ENCODE peak calls at places on chromosomes 12 and 14, in eight cellular contexts. Z is transverse colon, F is prostate gland, T is ovary, I is K562, P is NB4, Y is stomach, Q is uterus. M is an unnamed sample.

GRCh38 chr12:124525455-124525854 is 42.0 kb downstream of the NCOR2 start:
- DNase-seq in Z (no peak), F (no peak), T (peak), I (no peak), P (no peak), Y (no peak), Q (no peak), M (no peak)

GRCh38 chr12:25682421-25682820 is 129.3 kb upstream of the LMNTD1 start:
- DNase-seq in Z (no peak), F (no peak), T (no peak), I (no peak), P (no peak), Y (no peak), Q (no peak), M (no peak)

GRCh38 chr12:40684986-40685385 is 7.3 kb upstream of the CNTN1 start:
- DNase-seq in Z (no peak), F (no peak), T (no peak), I (no peak), P (no peak), Y (no peak), Q (no peak), M (no peak)

GRCh38 chr12:33945438-33945784 is 76.9 kb upstream of the ALG10 start:
- DNase-seq in Z (no peak), F (no peak), T (no peak), I (no peak), P (no peak), Y (no peak), Q (no peak), M (no peak)

GRCh38 chr14:100399052-100399849 is 76.1 kb downstream of the SLC25A47 start:
- DNase-seq in Z (no peak), F (no peak), T (no peak), I (no peak), P (no peak), Y (no peak), Q (no peak), M (no peak)

GRCh38 chr12:32893458-32893857 is 3.1 kb downstream of the PKP2 start:
- DNase-seq in Z (no peak), F (no peak), T (no peak), I (no peak), P (no peak), Y (no peak), Q (no peak), M (no peak)

GRCh38 chr14:72589652-72590051 is 304.2 kb downstream of the DPF3 start:
- DNase-seq in Z (no peak), F (no peak), T (no peak), I (no peak), P (no peak), Y (no peak), Q (no peak), M (no peak)

GRCh38 chr12:30794591-30795409 is 40.0 kb upstream of the CAPRIN2 start:
- DNase-seq in Z (no peak), F (no peak), T (no peak), I (no peak), P (peak), Y (no peak), Q (no peak), M (no peak)

GRCh38 chr12:31519525-31519924 is 71.4 kb downstream of the DENND5B start:
- DNase-seq in Z (no peak), F (no peak), T (no peak), I (no peak), P (no peak), Y (no peak), Q (no peak), M (no peak)

GRCh38 chr14:89399594-89400068 is 17.4 kb downstream of the FOXN3 start:
- DNase-seq in Z (no peak), F (no peak), T (no peak), I (no peak), P (no peak), Y (no peak), Q (no peak), M (no peak)

GRCh38 chr12:5745251-5745888 is 199.7 kb downstream of the ANO2 start:
- DNase-seq in Z (peak), F (peak), T (no peak), I (peak), P (peak), Y (peak), Q (no peak), M (peak)

GRCh38 chr12:20561886-20562285 is 133.2 kb upstream of the SLCO1C1 start:
- DNase-seq in Z (no peak), F (no peak), T (no peak), I (no peak), P (no peak), Y (no peak), Q (no peak), M (no peak)

DNA sequence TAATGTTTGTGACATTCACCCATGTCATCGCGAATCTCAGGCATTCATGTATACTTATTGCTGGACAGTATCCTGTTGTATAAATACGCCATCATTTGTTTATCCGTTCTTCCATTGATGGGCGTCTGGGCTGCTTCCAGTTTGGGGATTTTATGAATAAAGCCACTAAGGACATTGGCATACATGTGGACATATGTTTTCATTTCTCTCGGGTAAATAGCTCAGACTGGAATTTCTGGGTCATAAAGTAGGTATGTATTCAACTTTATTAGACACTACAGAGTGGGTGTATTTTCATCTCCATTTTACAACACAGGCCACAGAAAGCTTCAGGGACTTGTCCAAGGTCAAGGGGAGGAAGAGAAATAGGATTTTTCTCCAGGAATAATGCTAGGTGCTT is 48.9 kb downstream of the HRK start:
- DNase-seq in Z (no peak), F (peak), T (no peak), I (no peak), P (no peak), Y (no peak), Q (no peak), M (no peak)
- TF ChIP-seq POLR2A in Z (no peak), F (no peak), T (no peak), I (no peak), P (no peak), Y (no peak), Q (no peak), M (no peak)

DNA sequence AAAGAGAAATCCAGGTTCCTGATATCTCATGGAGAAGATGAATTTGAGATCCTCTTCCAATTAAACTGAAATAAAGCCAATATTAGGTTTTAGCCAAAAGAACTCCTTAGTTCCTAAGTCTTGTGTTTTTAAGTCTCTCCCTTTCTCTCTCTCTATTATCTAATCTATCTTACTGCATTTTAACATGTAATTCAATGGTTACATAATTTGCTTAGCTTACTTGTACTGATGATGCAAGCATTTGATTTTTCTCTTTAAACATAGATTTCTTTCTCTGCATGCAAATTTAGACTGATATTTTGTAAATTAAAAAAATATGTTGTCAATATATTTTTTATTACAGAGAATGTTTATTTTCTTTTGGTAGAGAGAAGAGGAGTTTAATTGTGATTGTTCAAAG is 78.2 kb downstream of the MIPOL1 start:
- DNase-seq in Z (no peak), F (no peak), T (no peak), I (no peak), P (no peak), Y (no peak), Q (no peak), M (no peak)
- H3K4me3 ChIP-seq in Z (no peak), F (no peak), T (no peak), I (no peak), P (no peak), Y (no peak), Q (no peak), M (no peak)

GRCh38 chr12:11834925-11835324 is 185.5 kb downstream of the ETV6 start:
- DNase-seq in Z (no peak), F (no peak), T (no peak), I (no peak), P (no peak), Y (no peak), Q (no peak), M (no peak)

GRCh38 chr12:11838403-11838802 is 188.9 kb downstream of the ETV6 start:
- DNase-seq in Z (no peak), F (no peak), T (no peak), I (no peak), P (no peak), Y (no peak), Q (no peak), M (no peak)

GRCh38 chr12:11837318-11837934 is 188.0 kb downstream of the ETV6 start:
- DNase-seq in Z (no peak), F (peak), T (no peak), I (no peak), P (no peak), Y (no peak), Q (no peak), M (no peak)

GRCh38 chr12:11836964-11837286 is 187.5 kb downstream of the ETV6 start:
- DNase-seq in Z (no peak), F (no peak), T (no peak), I (no peak), P (no peak), Y (no peak), Q (no peak), M (no peak)

DNA sequence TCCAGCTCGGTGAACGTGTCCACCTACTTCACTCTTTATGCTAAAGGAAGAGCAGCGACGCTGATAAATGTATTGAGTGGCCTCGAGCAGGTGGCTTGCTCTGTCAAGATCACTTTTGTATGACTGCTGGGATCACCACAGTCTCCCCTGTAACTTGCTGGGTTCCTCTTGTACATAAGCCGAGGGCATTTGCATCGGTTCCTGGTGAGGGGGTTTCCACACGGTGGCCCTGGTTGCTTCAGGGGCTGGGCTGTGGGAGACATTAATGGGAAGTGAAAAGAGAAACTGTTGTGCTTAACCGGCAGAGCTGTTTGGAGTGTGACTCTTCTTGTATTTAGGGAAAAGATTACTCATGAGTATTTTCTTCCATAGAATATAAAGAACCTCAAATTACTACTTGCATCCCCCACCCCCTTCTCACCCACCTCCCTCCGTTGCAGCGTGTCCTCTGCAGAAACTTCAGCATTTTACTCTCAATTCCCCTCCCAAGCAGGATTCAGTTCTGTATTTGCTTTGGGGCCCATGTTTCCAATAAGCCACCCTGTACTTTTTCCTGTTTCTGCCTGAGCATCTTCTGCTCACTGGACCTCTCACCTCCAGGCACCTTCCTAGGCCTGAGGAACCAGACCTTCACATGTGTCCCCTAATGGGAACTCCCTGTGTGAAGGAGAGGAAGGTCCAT is 186.9 kb downstream of the ETV6 start:
- DNase-seq in Z (peak), F (no peak), T (no peak), I (no peak), P (peak), Y (peak), Q (no peak), M (peak)
- TF ChIP-seq POLR2A in Z (no peak), F (no peak), T (no peak), I (no peak), P (no peak), Y (no peak), Q (no peak), M (no peak)

GRCh38 chr12:110917961-110918360 is 2.4 kb downstream of the MYL2 start:
- DNase-seq in Z (no peak), F (no peak), T (no peak), I (no peak), P (no peak), Y (no peak), Q (no peak), M (no peak)
- H3K4me3 ChIP-seq in Z (no peak), F (no peak), T (no peak), I (no peak), P (no peak), Y (no peak), Q (no peak), M (no peak)

DNA sequence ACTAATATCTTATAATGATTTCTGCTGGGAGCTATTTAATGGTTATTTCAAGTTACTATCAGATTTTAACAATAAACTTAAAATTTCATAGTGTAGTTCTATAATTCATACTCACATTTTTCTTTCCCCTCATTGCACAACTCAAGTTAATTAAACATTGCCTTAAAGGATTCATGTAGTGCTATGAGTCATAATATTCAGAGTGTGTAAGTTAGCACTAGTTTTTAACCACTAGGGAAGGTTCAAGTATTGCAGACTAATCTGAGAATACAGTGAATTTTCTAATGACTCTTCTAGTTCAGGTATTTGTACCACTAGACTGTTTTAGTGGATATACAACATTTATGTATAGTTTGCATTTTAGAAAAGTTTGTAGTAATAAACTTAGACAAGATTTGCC is 49.9 kb downstream of the FOXA1 start:
- DNase-seq in Z (no peak), F (no peak), T (no peak), I (no peak), P (no peak), Y (no peak), Q (no peak), M (no peak)
- TF ChIP-seq POLR2A in Z (no peak), F (no peak), T (no peak), I (no peak), P (no peak), Y (no peak), Q (no peak), M (no peak)

DNA sequence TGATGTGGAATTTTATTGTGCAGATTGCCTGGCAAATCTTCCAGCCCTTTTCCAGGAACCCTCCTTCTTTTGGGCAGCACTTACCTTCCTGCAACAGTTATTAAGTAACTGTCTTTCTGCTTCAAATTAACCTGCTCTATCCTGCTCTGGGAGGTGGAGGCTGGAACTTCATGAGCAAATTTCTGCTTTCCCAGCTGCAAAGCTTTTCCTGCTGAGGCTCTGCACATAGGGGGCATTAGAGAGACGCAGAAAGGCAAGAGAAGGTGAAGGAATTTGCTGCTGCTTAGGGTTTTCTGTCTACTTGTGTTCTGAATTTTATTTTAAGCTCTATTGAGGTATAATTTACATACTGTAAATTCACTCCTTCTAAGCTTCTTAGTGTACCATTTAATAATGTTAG is 259.2 kb downstream of the PCNX1 start:
- DNase-seq in Z (peak), F (no peak), T (no peak), I (no peak), P (peak), Y (no peak), Q (no peak), M (peak)
- H3K4me3 ChIP-seq in Z (no peak), F (no peak), T (no peak), I (no peak), P (no peak), Y (no peak), Q (no peak), M (no peak)

GRCh38 chr14:54330876-54331275 is 65.9 kb upstream of the CDKN3 start:
- DNase-seq in Z (no peak), F (no peak), T (no peak), I (no peak), P (no peak), Y (no peak), Q (no peak), M (no peak)
- TF ChIP-seq POLR2A in Z (no peak), F (no peak), T (no peak), I (no peak), P (no peak), Y (no peak), Q (no peak), M (no peak)

GRCh38 chr14:93410021-93410420 is 20.7 kb upstream of the UNC79 start:
- DNase-seq in Z (no peak), F (no peak), T (no peak), I (no peak), P (no peak), Y (no peak), Q (no peak), M (no peak)

DNA sequence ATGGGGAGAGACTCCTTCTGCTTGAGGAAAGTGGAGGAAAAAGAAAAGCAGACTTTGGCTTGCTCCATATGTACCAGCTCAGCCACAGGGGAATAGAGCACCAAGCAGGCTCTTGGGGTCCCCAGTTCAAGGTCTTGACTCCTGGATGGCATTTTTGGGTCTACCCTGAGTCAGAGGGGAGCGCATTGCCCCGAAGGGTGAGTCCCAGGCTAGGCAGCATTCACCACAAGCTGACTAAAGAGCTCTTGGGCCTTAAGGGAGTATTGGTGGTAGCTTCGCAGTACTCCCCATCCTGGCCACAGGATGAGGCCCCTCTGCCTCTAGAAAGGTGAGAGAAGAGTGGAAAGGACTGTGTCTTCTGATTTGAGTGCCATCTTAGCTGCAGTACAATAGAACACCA is 19.8 kb upstream of the UNC79 start:
- DNase-seq in Z (no peak), F (no peak), T (no peak), I (no peak), P (no peak), Y (no peak), Q (no peak), M (no peak)
- H3K4me3 ChIP-seq in Z (no peak), F (no peak), T (no peak), I (no peak), P (no peak), Y (no peak), Q (no peak), M (no peak)

GRCh38 chr14:85528080-85528881 is 1.7 kb upstream of the FLRT2 start:
- DNase-seq in Z (no peak), F (peak), T (peak), I (no peak), P (no peak), Y (peak), Q (no peak), M (peak)
- TF ChIP-seq POLR2A in Z (no peak), F (no peak), T (no peak), I (no peak), P (no peak), Y (no peak), Q (no peak), M (no peak)

GRCh38 chr12:41932028-41932427 is 212.6 kb downstream of the GXYLT1 start:
- DNase-seq in Z (no peak), F (no peak), T (no peak), I (no peak), P (no peak), Y (no peak), Q (no peak), M (no peak)
- H3K4me3 ChIP-seq in Z (peak), F (peak), T (peak), I (peak), P (peak), Y (peak), Q (no peak), M (peak)

M was measured in testis.